ENCODE peak calls at places on chromosome 5, in ten cellular contexts. C is fibroblast of lung, V is A549, Y is sciatic nerve, B is LoVo, A is amygdala, I is ELF-1, Z is GM23338, E is AML-193, X is kidney epithelial cell. F is an unnamed sample.

GRCh38 chr5:42366051-42366450 is 57.2 kb upstream of the GHR start:
- DNase-seq in C (no peak), V (no peak), Y (no peak), B (no peak), A (no peak), I (no peak), Z (no peak), E (no peak), X (no peak), F (no peak)

GRCh38 chr5:154697335-154697734 is 57.8 kb upstream of the LARP1 start:
- DNase-seq in C (no peak), V (no peak), Y (no peak), B (no peak), A (no peak), I (no peak), Z (no peak), E (no peak), X (no peak), F (no peak)

GRCh38 chr5:32030226-32030625 is 143.9 kb downstream of the GOLPH3 start:
- DNase-seq in C (no peak), V (no peak), Y (no peak), B (no peak), A (no peak), I (no peak), Z (no peak), E (no peak), X (no peak), F (no peak)

GRCh38 chr5:79464278-79464677 is 49.7 kb downstream of the HOMER1 start:
- DNase-seq in C (no peak), V (no peak), Y (no peak), B (no peak), A (no peak), I (no peak), Z (no peak), E (no peak), X (no peak), F (no peak)

GRCh38 chr5:33817301-33817700 is 74.5 kb downstream of the ADAMTS12 start:
- DNase-seq in C (no peak), V (no peak), Y (no peak), B (no peak), A (no peak), I (no peak), Z (no peak), E (no peak), X (no peak), F (no peak)

GRCh38 chr5:91541696-91542095 is 158.6 kb upstream of the ARRDC3 start:
- DNase-seq in C (peak; percentile 39), V (peak; percentile 5), Y (no peak), B (no peak), A (no peak), I (no peak), Z (no peak), E (no peak), X (peak; percentile 34), F (no peak)

GRCh38 chr5:155700333-155700732 is 626.6 kb upstream of the SGCD start:
- DNase-seq in C (no peak), V (peak; percentile 46), Y (no peak), B (no peak), A (no peak), I (peak; percentile 6), Z (peak; percentile 61), E (no peak), X (no peak), F (no peak)

GRCh38 chr5:135269828-135270545 is 129.0 kb downstream of the MACROH2A1 start:
- DNase-seq in C (peak; percentile 67), V (no peak), Y (no peak), B (no peak), A (no peak), I (peak; percentile 71), Z (no peak), E (no peak), X (no peak), F (no peak)

GRCh38 chr5:122195784-122196394 is 66.5 kb downstream of the ZNF474 start:
- DNase-seq in C (peak; percentile 79), V (peak; percentile 46), Y (no peak), B (peak; percentile 55), A (peak; percentile 11), I (peak; percentile 51), Z (peak; percentile 82), E (peak; percentile 35), X (no peak), F (no peak)

GRCh38 chr5:176792584-176793342 is 17.6 kb upstream of the UNC5A start:
- DNase-seq in C (no peak), V (no peak), Y (no peak), B (no peak), A (peak; percentile 38), I (no peak), Z (no peak), E (no peak), X (no peak), F (no peak)

GRCh38 chr5:175635854-175636253 is 22.0 kb upstream of the HRH2 start:
- DNase-seq in C (no peak), V (no peak), Y (no peak), B (no peak), A (no peak), I (no peak), Z (no peak), E (no peak), X (no peak), F (no peak)

GRCh38 chr5:179801304-179802206 is 5.1 kb downstream of the MGAT4B start:
- DNase-seq in C (peak; percentile 68), V (peak; percentile 80), Y (peak; percentile 88), B (no peak), A (peak; percentile 49), I (peak; percentile 88), Z (peak; percentile 92), E (no peak), X (no peak), F (peak; percentile 76)

GRCh38 chr5:153517105-153517700 is 26.7 kb downstream of the GRIA1 start:
- DNase-seq in C (no peak), V (no peak), Y (no peak), B (no peak), A (no peak), I (peak; percentile 2), Z (peak; percentile 12), E (no peak), X (no peak), F (no peak)

GRCh38 chr5:54947187-54947586 is 38.2 kb downstream of the ESM1 start:
- DNase-seq in C (no peak), V (no peak), Y (no peak), B (no peak), A (no peak), I (no peak), Z (no peak), E (no peak), X (no peak), F (no peak)

GRCh38 chr5:149161026-149161687 is 19.9 kb downstream of the ABLIM3 start:
- DNase-seq in C (no peak), V (no peak), Y (no peak), B (no peak), A (peak; percentile 38), I (no peak), Z (no peak), E (no peak), X (no peak), F (no peak)

GRCh38 chr5:145829708-145830361 is 5.3 kb downstream of the PRELID2 start:
- DNase-seq in C (peak; percentile 10), V (no peak), Y (no peak), B (peak; percentile 34), A (no peak), I (no peak), Z (no peak), E (no peak), X (no peak), F (no peak)

GRCh38 chr5:27140831-27141230 is 102.4 kb upstream of the CDH9 start:
- DNase-seq in C (no peak), V (no peak), Y (no peak), B (no peak), A (no peak), I (no peak), Z (no peak), E (no peak), X (no peak), F (no peak)

GRCh38 chr5:167661605-167662004 is 629.8 kb upstream of the WWC1 start:
- DNase-seq in C (no peak), V (no peak), Y (no peak), B (no peak), A (no peak), I (no peak), Z (no peak), E (no peak), X (no peak), F (no peak)

GRCh38 chr5:36692791-36693763 is 86.7 kb downstream of the SLC1A3 start:
- DNase-seq in C (peak; percentile 74), V (peak; percentile 62), Y (peak; percentile 87), B (peak; percentile 83), A (peak; percentile 88), I (peak; percentile 96), Z (peak; percentile 96), E (peak; percentile 66), X (no peak), F (peak; percentile 70)

GRCh38 chr5:16673241-16673998 is 56.6 kb upstream of the RETREG1 start:
- DNase-seq in C (no peak), V (no peak), Y (no peak), B (no peak), A (peak; percentile 33), I (no peak), Z (no peak), E (no peak), X (no peak), F (no peak)

GRCh38 chr5:35188041-35188457 is 42.2 kb downstream of the PRLR start:
- DNase-seq in C (no peak), V (no peak), Y (no peak), B (no peak), A (no peak), I (peak; percentile 13), Z (peak; percentile 9), E (no peak), X (no peak), F (no peak)

GRCh38 chr5:154366353-154366752 is 79.4 kb upstream of the SAP30L start:
- DNase-seq in C (peak; percentile 68), V (no peak), Y (no peak), B (no peak), A (no peak), I (no peak), Z (no peak), E (no peak), X (no peak), F (no peak)

GRCh38 chr5:173441053-173441628 is 112.9 kb upstream of the STC2 start:
- DNase-seq in C (no peak), V (no peak), Y (no peak), B (no peak), A (no peak), I (no peak), Z (no peak), E (no peak), X (no peak), F (no peak)

GRCh38 chr5:97405941-97406340 is 222.9 kb upstream of the RIOK2 start:
- DNase-seq in C (no peak), V (no peak), Y (no peak), B (no peak), A (no peak), I (no peak), Z (no peak), E (no peak), X (no peak), F (no peak)

GRCh38 chr5:170773031-170773985 is 10.2 kb upstream of the GABRP start:
- DNase-seq in C (no peak), V (no peak), Y (no peak), B (no peak), A (no peak), I (no peak), Z (peak; percentile 32), E (no peak), X (no peak), F (no peak)

GRCh38 chr5:127935398-127935797 is 148.2 kb upstream of the SLC12A2 start:
- DNase-seq in C (no peak), V (peak; percentile 81), Y (no peak), B (no peak), A (no peak), I (no peak), Z (no peak), E (no peak), X (no peak), F (no peak)

GRCh38 chr5:74464512-74465209 is 175.9 kb downstream of the ENC1 start:
- DNase-seq in C (peak; percentile 35), V (no peak), Y (no peak), B (no peak), A (no peak), I (no peak), Z (no peak), E (no peak), X (no peak), F (no peak)

GRCh38 chr5:157303667-157304327 is 37.9 kb downstream of the CYFIP2 start:
- DNase-seq in C (no peak), V (peak; percentile 17), Y (no peak), B (no peak), A (no peak), I (peak; percentile 52), Z (peak; percentile 85), E (no peak), X (no peak), F (no peak)

F was measured in gastrocnemius medialis.